ENCODE peak calls at places on chromosome 11, in ten cellular contexts. M is COR-L47, A is germinal center, U is skeletal muscle cell, H is NCI-H1092 treated with DMSO at 0.1 percent for 48 hours, I is T-helper 17 cell, Q is ovary, N is iris pigment epithelial cell, V is HCEC 1CT, O is NCI-H774. G is an unnamed sample.

GRCh38 chr11:132640952-132641351 is 891.3 kb downstream of the OPCML start:
- DNase-seq in M (no peak), A (no peak), U (no peak), H (no peak), I (no peak), Q (no peak), N (no peak), V (no peak), O (no peak), G (no peak)

GRCh38 chr11:34415538-34415937 is 23.2 kb upstream of the CAT start:
- DNase-seq in M (no peak), A (no peak), U (no peak), H (no peak), I (no peak), Q (no peak), N (no peak), V (no peak), O (no peak), G (no peak)

GRCh38 chr11:108388576-108388975 is 78.8 kb downstream of the C11orf65 start:
- DNase-seq in M (no peak), A (no peak), U (no peak), H (no peak), I (no peak), Q (no peak), N (no peak), V (no peak), O (no peak), G (no peak)

GRCh38 chr11:16987205-16987568 is 27.0 kb downstream of the PLEKHA7 start:
- DNase-seq in M (no peak), A (no peak), U (no peak), H (no peak), I (no peak), Q (peak), N (no peak), V (no peak), O (no peak), G (no peak)

GRCh38 chr11:46114378-46114777 is 6.9 kb downstream of the PHF21A start:
- DNase-seq in M (no peak), A (no peak), U (no peak), H (no peak), I (no peak), Q (no peak), N (no peak), V (no peak), O (no peak), G (no peak)

GRCh38 chr11:8959546-8960166 is 4.6 kb downstream of the TMEM9B start:
- DNase-seq in M (peak), A (peak), U (peak), H (peak), I (no peak), Q (no peak), N (peak), V (peak), O (peak), G (peak)

GRCh38 chr11:44622721-44623258 is 57.3 kb downstream of the CD82 start:
- DNase-seq in M (no peak), A (no peak), U (no peak), H (no peak), I (peak), Q (peak), N (no peak), V (no peak), O (no peak), G (no peak)

GRCh38 chr11:105719073-105719846 is 109.4 kb downstream of the GRIA4 start:
- DNase-seq in M (peak), A (no peak), U (peak), H (peak), I (no peak), Q (no peak), N (peak), V (peak), O (peak), G (no peak)

GRCh38 chr11:78562398-78562797 is 12.3 kb downstream of the NARS2 start:
- DNase-seq in M (no peak), A (no peak), U (no peak), H (no peak), I (no peak), Q (no peak), N (peak), V (peak), O (no peak), G (no peak)